ENCODE peak calls at places on chromosomes 2 and 18, in four cellular contexts. I is H1, H is adrenal gland, E is Karpas-422. P is an unnamed sample. For H3K27me3, the result is how much of the 10 kb centered on the place peaks cover.

GRCh38 chr2:166494140-166494544 is at the start of gene SCN7A:
- DNase-seq in I (peak), H (peak), E (no peak), P (peak)

GRCh38 chr18:36808681-36809080 is 20.1 kb downstream of the TPGS2 start:
- DNase-seq in I (no peak), H (no peak), E (no peak), P (no peak)

GRCh38 chr2:239161711-239162140 is 239.1 kb downstream of the HDAC4 start:
- DNase-seq in I (no peak), H (no peak), E (no peak), P (no peak)

GRCh38 chr18:31500161-31500688 is 2.2 kb downstream of the DSG2 start:
- DNase-seq in I (no peak), H (no peak), E (peak), P (no peak)

GRCh38 chr2:145744541-145745386 is 1224.8 kb upstream of the ZEB2 start:
- DNase-seq in I (no peak), H (no peak), E (no peak), P (no peak)

GRCh38 chr2:236444187-236444586 is 125.4 kb upstream of the ACKR3 start:
- DNase-seq in I (no peak), H (no peak), E (no peak), P (no peak)

GRCh38 chr2:182186132-182186735 is 200.6 kb downstream of the PPP1R1C start:
- DNase-seq in I (no peak), H (no peak), E (peak), P (no peak)

GRCh38 chr2:142037744-142038143 is 93.1 kb downstream of the LRP1B start:
- DNase-seq in I (no peak), H (no peak), E (no peak), P (no peak)

GRCh38 chr2:217622205-217622621 is 380.6 kb downstream of the TNS1 start:
- DNase-seq in I (no peak), H (no peak), E (no peak), P (peak)

GRCh38 chr2:9753276-9753600 is 90.0 kb upstream of the TAF1B start:
- DNase-seq in I (no peak), H (peak), E (peak), P (no peak)

GRCh38 chr2:28552045-28552823 is 56.4 kb downstream of the PLB1 start:
- DNase-seq in I (no peak), H (no peak), E (no peak), P (no peak)

GRCh38 chr2:213224366-213224765 is 59.9 kb upstream of the SPAG16 start:
- DNase-seq in I (no peak), H (no peak), E (no peak), P (no peak)

GRCh38 chr2:173462908-173463840 is 108.5 kb downstream of the CDCA7 start:
- DNase-seq in I (no peak), H (no peak), E (no peak), P (peak)

GRCh38 chr2:23250371-23250770 is 134.6 kb upstream of the KLHL29 start:
- DNase-seq in I (no peak), H (no peak), E (no peak), P (no peak)

GRCh38 chr2:20931346-20931745 is 108.4 kb upstream of the LDAH start:
- DNase-seq in I (no peak), H (no peak), E (no peak), P (no peak)

GRCh38 chr18:40347261-40347660 is 1607.8 kb upstream of the PIK3C3 start:
- DNase-seq in I (no peak), H (no peak), E (no peak), P (no peak)

GRCh38 chr18:49613141-49613641 is 51.3 kb downstream of the LIPG start:
- DNase-seq in I (peak), H (no peak), E (no peak), P (no peak)

GRCh38 chr2:240259201-240259923 is 118.9 kb upstream of the OTOS start:
- DNase-seq in I (no peak), H (peak), E (no peak), P (peak)

GRCh38 chr2:167943877-167944276 is 303.5 kb downstream of the STK39 start:
- DNase-seq in I (no peak), H (no peak), E (no peak), P (no peak)

GRCh38 chr2:98458207-98458606 is 13.5 kb downstream of the INPP4A start:
- DNase-seq in I (no peak), H (no peak), E (no peak), P (no peak)

GRCh38 chr2:241321911-241322310 is 6.2 kb downstream of the SEPTIN2 start:
- DNase-seq in I (no peak), H (no peak), E (no peak), P (no peak)

GRCh38 chr2:241320394-241320793 is 4.7 kb downstream of the SEPTIN2 start:
- DNase-seq in I (peak), H (no peak), E (no peak), P (no peak)

GRCh38 chr2:241317391-241317790 is 1.7 kb downstream of the SEPTIN2 start:
- DNase-seq in I (no peak), H (no peak), E (peak), P (no peak)

GRCh38 chr2:241323777-241324176 is 8.1 kb downstream of the SEPTIN2 start:
- DNase-seq in I (no peak), H (no peak), E (peak), P (no peak)

GRCh38 chr2:241321033-241321432 is 5.3 kb downstream of the SEPTIN2 start:
- DNase-seq in I (no peak), H (no peak), E (no peak), P (no peak)
- H3K4me3 ChIP-seq in I (no peak), H (no peak), E (peak), P (no peak)

DNA sequence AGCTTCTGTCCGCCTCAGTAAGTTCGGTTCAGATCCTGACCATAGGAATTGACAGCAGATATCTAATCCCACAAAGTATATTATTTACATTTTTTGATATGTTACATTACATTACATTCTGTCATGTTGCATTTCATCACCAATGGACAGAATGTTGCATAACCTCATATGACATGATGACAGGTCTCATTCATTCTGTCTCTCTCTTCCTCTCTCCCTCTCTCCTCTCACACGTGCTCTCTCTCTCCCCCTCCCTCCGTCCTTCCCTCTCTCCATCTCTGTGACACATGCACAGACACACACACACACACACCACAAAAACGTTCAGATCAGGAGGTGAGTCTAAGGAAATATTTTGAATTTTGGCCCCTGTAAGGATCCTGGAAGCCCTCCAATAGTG is 269.2 kb downstream of the FIGN start:
- DNase-seq in I (no peak), H (no peak), E (no peak), P (no peak)
- H3K27me3 ChIP-seq in I (under half), H (under half), E (under half), P (under half)

GRCh38 chr18:33676593-33676992 is 98.6 kb downstream of the ASXL3 start:
- DNase-seq in I (no peak), H (no peak), E (no peak), P (no peak)
- H3K4me3 ChIP-seq in I (no peak), H (no peak), E (no peak), P (no peak)

GRCh38 chr2:8544786-8545631 is 136.8 kb upstream of the ID2 start:
- DNase-seq in I (no peak), H (peak), E (peak), P (peak)

GRCh38 chr2:8548065-8548870 is 133.6 kb upstream of the ID2 start:
- DNase-seq in I (no peak), H (no peak), E (no peak), P (no peak)

GRCh38 chr2:8547284-8548064 is 134.4 kb upstream of the ID2 start:
- DNase-seq in I (no peak), H (peak), E (no peak), P (no peak)

GRCh38 chr2:8545676-8546318 is 136.1 kb upstream of the ID2 start:
- DNase-seq in I (no peak), H (no peak), E (no peak), P (no peak)

GRCh38 chr2:8546319-8547283 is 135.3 kb upstream of the ID2 start:
- DNase-seq in I (no peak), H (no peak), E (peak), P (no peak)
- H3K27me3 ChIP-seq in I (under half), H (under half), E (under half), P (under half)

DNA sequence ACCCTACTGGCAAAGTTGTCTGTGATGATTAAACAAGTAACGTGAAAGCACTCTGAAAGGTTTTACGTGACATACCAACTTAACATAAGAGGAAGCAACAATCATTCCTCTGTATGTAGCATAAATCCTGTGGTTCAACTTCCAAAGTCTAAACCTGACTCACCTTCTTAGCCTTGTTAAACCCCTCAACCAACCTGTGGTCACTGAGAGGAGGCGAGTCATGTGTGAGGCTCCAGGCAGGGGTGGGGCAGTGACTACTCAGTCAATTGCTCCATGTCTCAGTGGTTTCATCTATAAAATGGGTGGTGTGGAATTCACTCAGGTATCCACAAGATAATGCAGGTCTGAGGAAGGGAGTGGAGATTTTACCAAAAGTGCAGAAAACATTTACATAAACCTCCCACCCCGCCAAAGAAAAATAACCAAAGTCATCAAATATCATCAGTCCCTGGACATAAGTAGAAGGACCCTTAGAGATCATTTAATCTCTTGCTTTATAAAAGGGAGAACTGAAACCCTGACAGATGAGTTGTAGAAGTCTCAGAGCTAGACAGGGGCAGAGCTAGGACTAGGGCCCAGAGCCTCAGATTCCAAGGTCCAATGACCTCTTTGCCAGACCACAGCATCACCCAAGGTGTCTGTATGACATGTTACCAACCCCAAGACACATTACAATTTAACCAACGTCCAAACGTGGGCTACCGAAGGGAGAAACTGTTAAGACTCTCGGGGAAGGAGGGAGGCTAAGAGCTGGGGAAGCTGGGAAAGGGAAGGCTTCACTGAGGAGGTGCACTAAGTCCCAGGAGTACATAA is 3.7 kb upstream of the PCBP1 start:
- DNase-seq in I (no peak), H (no peak), E (peak), P (no peak)
- H3K4me3 ChIP-seq in I (no peak), H (no peak), E (peak), P (no peak)

DNA sequence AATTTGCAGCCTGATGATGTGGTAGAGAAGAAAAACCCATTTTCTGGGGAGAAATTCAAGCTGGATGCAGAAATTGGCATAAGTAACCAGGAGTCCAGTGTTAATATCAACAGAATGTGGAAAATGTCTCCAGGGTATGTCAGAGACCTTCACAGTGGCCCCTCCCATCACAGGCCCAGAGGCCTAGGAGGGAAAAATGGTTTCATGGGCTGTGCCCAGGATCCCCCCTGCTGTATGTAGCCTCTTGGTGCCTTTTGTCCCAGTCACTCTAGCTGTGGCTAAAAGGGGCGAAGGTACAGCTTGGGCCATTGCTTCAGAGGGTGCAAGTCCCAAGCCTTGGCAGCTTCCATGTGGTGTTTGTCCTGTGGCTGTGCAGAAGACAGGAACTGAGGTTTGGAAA is 40.2 kb downstream of the CACNB4 start:
- DNase-seq in I (no peak), H (no peak), E (no peak), P (no peak)
- H3K27me3 ChIP-seq in I (under half), H (under half), E (under half), P (under half)

DNA sequence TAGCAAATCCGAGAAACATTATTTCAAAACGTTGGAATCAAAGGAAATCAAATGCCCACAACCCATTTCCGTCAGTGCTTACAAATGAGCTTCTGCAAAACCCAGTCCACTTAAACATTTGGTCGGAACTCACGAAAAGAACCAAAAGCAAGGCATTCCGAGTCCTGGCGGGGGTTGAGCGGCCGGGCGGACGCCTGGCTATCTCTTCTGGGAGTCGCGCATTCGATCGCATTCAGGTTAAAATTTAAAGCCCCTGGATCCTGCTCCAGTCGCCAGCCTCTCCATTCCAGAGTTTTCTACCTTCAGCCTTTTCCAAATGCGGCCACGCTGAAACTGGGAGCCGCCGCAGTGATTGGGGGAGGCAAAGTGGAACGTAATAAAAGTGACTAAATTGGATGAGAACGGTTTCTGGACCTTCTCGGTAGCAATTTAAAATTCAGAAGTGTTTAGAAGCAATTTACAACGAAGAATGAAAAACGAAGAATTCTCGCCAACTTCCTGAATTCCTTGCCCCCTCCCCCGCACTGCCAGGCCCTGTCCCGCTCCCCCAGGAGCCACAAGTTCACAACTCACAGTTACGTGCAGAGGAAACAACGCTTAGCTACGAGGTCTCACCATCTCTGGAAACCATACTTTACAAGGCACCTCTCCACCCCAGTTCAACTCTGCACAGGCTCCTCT is 1.8 kb upstream of the GATA6 start:
- DNase-seq in I (peak), H (peak), E (no peak), P (no peak)
- H3K4me3 ChIP-seq in I (peak), H (no peak), E (no peak), P (no peak)

DNA sequence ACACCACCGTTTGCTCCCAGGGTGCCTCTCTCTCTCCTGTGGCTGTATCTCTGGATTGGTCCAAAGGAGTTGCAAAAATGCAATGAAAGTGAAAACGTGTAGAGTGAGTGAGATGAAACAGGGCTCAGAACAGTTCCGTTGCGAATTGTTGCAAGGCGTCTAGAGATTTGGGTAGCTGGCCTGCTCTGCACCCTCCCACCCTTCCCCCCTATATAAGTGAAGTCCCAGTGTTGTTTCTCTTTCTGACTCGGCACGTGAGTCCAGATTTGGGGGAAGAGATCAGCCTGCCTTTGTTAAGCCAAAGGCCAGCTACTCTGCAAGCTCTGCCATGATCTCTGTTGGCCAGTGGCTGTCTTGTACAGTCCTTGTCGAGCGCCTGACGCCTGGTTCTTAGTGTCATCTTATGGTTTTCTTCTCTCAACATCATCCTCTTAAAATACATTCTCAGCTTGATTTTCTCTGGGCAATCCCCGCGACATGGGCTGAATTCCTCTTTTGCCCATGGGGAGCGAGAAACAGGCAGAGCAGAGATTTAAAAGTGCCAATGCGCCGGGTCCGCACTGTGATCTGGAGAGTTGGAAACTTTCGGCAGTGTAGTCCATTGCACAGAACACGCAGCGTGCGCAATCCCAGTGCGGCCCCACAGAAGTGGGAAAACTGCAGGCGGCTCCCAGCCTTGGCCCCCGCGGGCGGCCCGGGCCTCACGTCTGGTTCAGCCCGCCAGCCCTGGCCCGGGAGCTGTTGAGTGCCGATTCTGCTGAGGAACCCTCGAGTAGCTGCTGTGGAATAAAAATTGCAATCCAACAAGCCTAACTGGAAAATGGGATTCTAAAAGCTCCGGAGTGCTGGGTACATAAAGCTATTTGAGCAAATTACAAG is 9.3 kb downstream of the MEIS1 start:
- DNase-seq in I (peak), H (peak), E (no peak), P (no peak)
- H3K27me3 ChIP-seq in I (half or more), H (under half), E (under half), P (under half)

GRCh38 chr2:37324786-37325624 is at the start of gene PRKD3:
- DNase-seq in I (peak), H (peak), E (peak), P (peak)
- H3K4me3 ChIP-seq in I (peak), H (peak), E (peak), P (peak)

P was measured in WERI-Rb-1.